ENCODE peak calls at places on chromosomes 4 and X, in nine cellular contexts. D, U, Z, S, J, W, F, L and H are unnamed samples.

GRCh38 chrX:109854096-109854495 is 121.0 kb upstream of the ACSL4 start:
- DNase-seq in S (no peak), W (no peak), D (no peak), J (no peak), U (no peak), F (no peak), Z (no peak), L (no peak), H (no peak)

GRCh38 chr4:89837385-89837995 is 529 bp upstream of the SNCA start:
- DNase-seq in J (no peak), L (peak; percentile 18), D (peak; percentile 37), S (no peak), W (peak; percentile 72), U (peak; percentile 20), Z (peak; percentile 91), F (no peak), H (peak; percentile 23)

GRCh38 chrX:136528645-136529315 is 3.2 kb upstream of the VGLL1 start:
- DNase-seq in J (no peak), F (no peak), Z (peak; percentile 60), S (no peak), U (no peak), W (peak; percentile 12), D (peak; percentile 8), L (peak; percentile 1), H (no peak)

GRCh38 chr4:73606465-73606974 is 13.7 kb downstream of the RASSF6 start:
- DNase-seq in Z (no peak), L (no peak), D (no peak), J (no peak), S (no peak), U (peak; percentile 50), F (peak; percentile 92), W (no peak), H (no peak)

GRCh38 chr4:109701566-109702399 is 1.5 kb downstream of the CASP6 start:
- DNase-seq in J (no peak), U (peak; percentile 68), L (no peak), W (peak; percentile 10), Z (peak; percentile 73), F (peak; percentile 11), D (peak; percentile 15), S (no peak), H (no peak)

GRCh38 chr4:27357283-27357682 is 496.6 kb downstream of the STIM2 start:
- DNase-seq in S (no peak), Z (no peak), W (no peak), J (no peak), U (no peak), F (no peak), D (peak; percentile 1), L (peak; percentile 37), H (no peak)

GRCh38 chr4:12612866-12613265 is 871.3 kb downstream of the RAB28 start:
- DNase-seq in D (peak; percentile 9), Z (no peak), S (no peak), J (no peak), L (no peak), F (no peak), U (no peak), W (no peak), H (no peak)

GRCh38 chr4:39233783-39234182 is 51.5 kb downstream of the WDR19 start:
- DNase-seq in S (no peak), J (no peak), L (no peak), Z (no peak), F (no peak), W (no peak), D (no peak), U (no peak), H (no peak)

GRCh38 chr4:31081375-31081774 is 361.2 kb downstream of the PCDH7 start:
- DNase-seq in W (no peak), D (peak; percentile 81), F (no peak), J (no peak), L (peak; percentile 60), Z (no peak), U (no peak), S (no peak), H (no peak)

GRCh38 chr4:108224628-108225053 is 55.9 kb upstream of the LEF1 start:
- DNase-seq in F (no peak), D (peak; percentile 75), W (no peak), L (peak; percentile 58), S (no peak), U (no peak), J (no peak), Z (peak; percentile 59), H (no peak)

GRCh38 chrX:46247456-46247855 is 297.8 kb downstream of the ZNF674 start:
- DNase-seq in D (no peak), W (no peak), Z (no peak), U (no peak), L (no peak), S (no peak), J (no peak), F (no peak), H (no peak)

GRCh38 chr4:2298548-2298991 is 36.7 kb upstream of the MXD4 start:
- DNase-seq in J (no peak), D (no peak), Z (peak; percentile 43), U (no peak), L (no peak), S (no peak), W (no peak), F (no peak), H (no peak)

GRCh38 chrX:102902355-102902754 is 34.7 kb upstream of the RAB40AL start:
- DNase-seq in S (no peak), D (no peak), U (no peak), W (no peak), F (no peak), J (no peak), L (no peak), Z (no peak), H (no peak)

GRCh38 chr4:168070903-168071302 is 21.4 kb upstream of the ANXA10 start:
- DNase-seq in L (no peak), J (no peak), U (no peak), W (no peak), Z (no peak), S (no peak), D (peak; percentile 3), F (no peak), H (no peak)

GRCh38 chrX:22748093-22748999 is 251.4 kb upstream of the DDX53 start:
- DNase-seq in D (peak; percentile 57), U (peak; percentile 36), Z (peak; percentile 79), W (peak; percentile 68), S (no peak), L (peak; percentile 50), F (peak; percentile 39), J (no peak), H (no peak)

GRCh38 chrX:94365736-94366135 is 691.7 kb downstream of the FAM133A start:
- DNase-seq in S (no peak), W (peak; percentile 11), D (no peak), J (no peak), F (no peak), L (no peak), U (no peak), Z (no peak), H (no peak)

GRCh38 chr4:24584175-24584850 is at the start of gene DHX15:
- DNase-seq in U (peak; percentile 96), S (peak; percentile 92), F (peak; percentile 98), L (peak; percentile 96), Z (peak; percentile 97), J (peak; percentile 96), D (peak; percentile 99), W (peak; percentile 97), H (peak; percentile 64)
- TF ChIP-seq CTCF in U (no peak), S (no peak), F (no peak), L (no peak), Z (peak; percentile 30), J (no peak), D (no peak), W (peak; percentile 20), H (no peak)

GRCh38 chr4:165055601-165056000 is 1.9 kb downstream of the TRIM75 start:
- DNase-seq in F (no peak), J (no peak), D (no peak), Z (no peak), W (no peak), S (no peak), L (no peak), U (no peak), H (no peak)

GRCh38 chr4:165058676-165059075 is 5.0 kb downstream of the TRIM75 start:
- DNase-seq in W (no peak), U (no peak), D (no peak), L (no peak), J (no peak), Z (no peak), F (no peak), S (no peak), H (no peak)

DNA sequence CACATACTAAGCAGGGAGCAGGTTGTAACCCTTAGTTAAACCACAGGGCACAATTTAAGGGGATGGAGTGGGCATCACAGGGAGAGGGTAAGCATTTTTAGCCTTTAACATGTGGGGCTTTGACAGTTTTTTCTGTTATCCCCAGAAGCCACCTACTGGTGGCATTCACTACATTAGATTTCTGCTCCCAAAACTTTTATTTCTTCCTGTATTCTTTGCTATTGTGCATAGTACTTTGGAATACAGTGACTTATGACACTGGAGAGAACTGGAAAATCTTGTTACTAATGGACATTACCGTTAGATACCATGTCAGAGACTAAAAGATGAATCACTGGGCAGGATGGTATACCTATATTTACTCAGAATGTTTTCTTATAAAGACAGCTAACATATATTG is 7.3 kb downstream of the TRIM75 start:
- DNase-seq in Z (no peak), L (peak; percentile 2), S (no peak), F (no peak), W (peak; percentile 15), J (no peak), U (no peak), D (peak; percentile 9), H (no peak)
- TF ChIP-seq CTCF in Z (peak; percentile 72), L (peak; percentile 20), S (peak; percentile 19), F (peak; percentile 69), W (peak; percentile 46), J (no peak), U (no peak), D (peak; percentile 24), H (no peak)

DNA sequence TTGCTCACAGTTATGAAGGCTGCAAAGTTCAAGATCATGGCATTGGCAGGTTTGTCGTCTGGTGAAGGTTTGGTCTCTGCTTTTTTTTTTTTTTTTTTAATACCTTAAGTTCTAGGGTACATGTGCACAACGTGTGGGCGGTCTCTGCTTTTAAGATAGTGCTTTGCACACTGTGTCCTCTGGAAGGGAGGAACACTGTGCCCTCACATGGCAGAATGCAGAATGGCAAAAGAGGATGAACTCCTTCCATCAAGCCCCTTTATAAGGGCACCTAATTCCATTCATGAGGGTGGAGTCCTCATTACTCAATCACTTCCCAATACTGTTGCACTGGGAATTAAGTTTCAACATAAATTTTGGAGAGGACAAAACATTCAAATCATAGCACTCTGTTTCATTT is 101.4 kb downstream of the GLRA2 start:
- DNase-seq in F (no peak), S (no peak), J (no peak), U (no peak), L (no peak), W (peak; percentile 27), Z (peak; percentile 42), D (no peak), H (no peak)
- TF ChIP-seq CTCF in F (peak; percentile 26), S (no peak), J (no peak), U (no peak), L (no peak), W (peak; percentile 35), Z (peak; percentile 33), D (no peak), H (peak; percentile 0)

DNA sequence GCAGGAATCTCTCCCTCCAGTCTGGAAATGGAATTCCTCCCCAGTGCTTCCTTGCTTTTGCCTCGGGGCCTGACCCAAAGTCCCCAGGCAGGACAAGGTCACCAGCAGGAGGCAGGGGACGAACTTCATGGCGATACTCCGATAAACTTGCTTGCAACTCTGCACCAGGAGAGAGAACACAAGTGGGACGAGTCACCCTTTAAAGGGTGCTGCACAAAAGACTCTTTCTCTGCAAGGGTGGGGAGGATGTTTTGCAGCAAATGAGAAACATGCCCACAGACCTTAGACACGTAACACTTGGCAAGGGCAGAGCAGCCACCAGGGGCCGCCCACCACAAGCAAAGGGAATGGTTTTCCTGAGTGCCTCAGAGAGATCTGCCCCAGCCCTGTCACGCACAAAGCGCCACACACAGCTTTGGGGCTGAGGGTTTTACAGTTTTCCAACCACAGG is at the start of gene FGFBP2:
- DNase-seq in J (no peak), U (peak; percentile 66), S (peak; percentile 53), W (peak; percentile 67), Z (peak; percentile 91), L (peak; percentile 49), D (peak; percentile 74), F (peak; percentile 44), H (peak; percentile 47)
- TF ChIP-seq CTCF in J (no peak), U (peak; percentile 28), S (peak; percentile 33), W (peak; percentile 63), Z (peak; percentile 89), L (peak; percentile 52), D (peak; percentile 82), F (peak; percentile 73), H (peak; percentile 64)